ENCODE peak calls at places on chromosomes 12 and 14, in ten cellular contexts. X is EH; T is naive thymus-derived CD8-positive, alpha-beta T cell; L is NCI-H748 treated with DMSO at 0.1 percent for 48 hours; Y is Caki2; N is CD8-positive, alpha-beta T cell; H is fibroblast of the aortic adventitia; B is ovary; Z is lung; O is NCI-H1092 treated with DMSO at 0.1 percent for 48 hours. M is an unnamed sample.

GRCh38 chr14:60865378-60866127 is 115.3 kb downstream of the TRMT5 start:
- DNase-seq in Z (no peak), O (no peak), Y (no peak), T (no peak), N (no peak), L (no peak), H (peak; percentile 16), X (no peak), B (no peak), M (no peak)

GRCh38 chr14:59632381-59632780 is 55.8 kb upstream of the CCDC175 start:
- DNase-seq in Y (no peak), X (peak; percentile 48), T (peak; percentile 2), O (peak; percentile 32), L (peak; percentile 38), H (peak; percentile 42), B (no peak), Z (no peak), N (no peak), M (no peak)

GRCh38 chr12:1203735-1204019 is 212.7 kb downstream of the ERC1 start:
- DNase-seq in Y (no peak), X (no peak), N (no peak), H (peak; percentile 56), T (no peak), L (no peak), Z (no peak), B (no peak), O (no peak), M (no peak)

GRCh38 chr14:71336488-71337192 is 429.4 kb downstream of the PCNX1 start:
- DNase-seq in O (no peak), Y (no peak), T (no peak), B (no peak), L (no peak), N (no peak), H (no peak), Z (no peak), X (no peak), M (no peak)

GRCh38 chr14:49893309-49894213 is 679 bp downstream of the ARF6 start:
- DNase-seq in N (peak; percentile 45), X (peak; percentile 55), L (no peak), H (no peak), Z (peak; percentile 46), T (peak; percentile 81), Y (peak; percentile 61), O (peak; percentile 21), B (peak; percentile 61), M (peak; percentile 69)

GRCh38 chr14:58817846-58818245 is 180.1 kb downstream of the DACT1 start:
- DNase-seq in X (peak; percentile 66), N (no peak), Z (no peak), Y (no peak), B (no peak), L (no peak), T (no peak), H (peak; percentile 63), O (no peak), M (no peak)

GRCh38 chr14:37824936-37825698 is 229.7 kb downstream of the TTC6 start:
- DNase-seq in N (no peak), B (no peak), T (no peak), H (no peak), L (no peak), Z (no peak), Y (no peak), X (no peak), O (no peak), M (no peak)

GRCh38 chr12:117192057-117192456 is 1.8 kb upstream of the FBXO21 start:
- DNase-seq in L (no peak), Y (peak; percentile 9), O (no peak), H (no peak), B (peak; percentile 31), Z (no peak), T (no peak), X (peak; percentile 35), N (no peak), M (no peak)

GRCh38 chr12:109951751-109952150 is 44.4 kb downstream of the GIT2 start:
- DNase-seq in T (no peak), X (peak; percentile 79), Y (peak; percentile 13), L (no peak), O (peak; percentile 10), B (peak; percentile 37), H (peak; percentile 59), Z (no peak), N (no peak), M (no peak)

GRCh38 chr12:2333516-2333915 is 280.7 kb downstream of the CACNA1C start:
- DNase-seq in B (no peak), T (no peak), H (no peak), X (no peak), L (no peak), Z (no peak), Y (no peak), O (no peak), N (no peak), M (no peak)

GRCh38 chr14:42624980-42625761 is 1018.5 kb downstream of the LRFN5 start:
- DNase-seq in X (no peak), Y (peak; percentile 27), B (no peak), O (no peak), H (no peak), N (no peak), T (no peak), Z (no peak), L (no peak), M (no peak)